ENCODE peak calls at places on chromosomes 4 and X, in seven cellular contexts. C, G, P, A, V, Q and H are unnamed samples.

GRCh38 chr4:26860922-26861433 is 337 bp downstream of the STIM2 start:
- DNase-seq in C (peak), G (peak), P (peak), A (peak), V (peak), Q (peak), H (peak)

GRCh38 chrX:9858080-9858479 is 71.9 kb downstream of the SHROOM2 start:
- DNase-seq in C (no peak), G (no peak), P (no peak), A (no peak), V (no peak), Q (no peak), H (no peak)

GRCh38 chr4:118281611-118282442 is 71.0 kb downstream of the PRSS12 start:
- DNase-seq in C (peak), G (no peak), P (peak), A (peak), V (no peak), Q (peak), H (peak)

GRCh38 chrX:105618393-105619101 is 203.8 kb upstream of the NRK start:
- DNase-seq in C (no peak), G (no peak), P (no peak), A (no peak), V (no peak), Q (peak), H (no peak)

GRCh38 chr4:137519406-137519805 is 12.9 kb downstream of the PCDH18 start:
- DNase-seq in C (peak), G (no peak), P (peak), A (no peak), V (no peak), Q (no peak), H (peak)

GRCh38 chr4:683982-684571 is 4.9 kb downstream of the SLC49A3 start:
- DNase-seq in C (peak), G (peak), P (peak), A (no peak), V (no peak), Q (no peak), H (peak)

GRCh38 chr4:60034371-60034770 is 1165.8 kb upstream of the ADGRL3 start:
- DNase-seq in C (no peak), G (no peak), P (no peak), A (no peak), V (no peak), Q (no peak), H (no peak)

GRCh38 chr4:167897116-167897515 is 195.2 kb upstream of the ANXA10 start:
- DNase-seq in C (no peak), G (no peak), P (no peak), A (peak), V (no peak), Q (peak), H (peak)

GRCh38 chr4:73315091-73315490 is 56.5 kb upstream of the ANKRD17 start:
- DNase-seq in C (peak), G (no peak), P (no peak), A (no peak), V (no peak), Q (peak), H (peak)

GRCh38 chr4:54090804-54091623 is 8.9 kb upstream of the GSX2 start:
- DNase-seq in C (peak), G (peak), P (no peak), A (peak), V (no peak), Q (peak), H (no peak)

GRCh38 chr4:17103231-17103630 is 204.8 kb upstream of the LDB2 start:
- DNase-seq in C (peak), G (no peak), P (peak), A (no peak), V (no peak), Q (no peak), H (peak)